ENCODE peak calls at places on chromosomes 11 and 22, in eight cellular contexts. D is heart right ventricle; M is upper lobe of right lung; J is kidney; K is pancreas; C is thoracic aorta; R is CD8-positive, alpha-beta T cell; E is iPS DF 6.9. N is an unnamed sample.

GRCh38 chr22:42160830-42161696 is 30.5 kb upstream of the CYP2D6 start:
- DNase-seq in D (no peak), M (no peak), J (no peak), K (no peak), C (no peak), R (no peak), E (no peak), N (no peak)

GRCh38 chr22:37225481-37225880 is 13.2 kb upstream of the SSTR3 start:
- DNase-seq in D (no peak), M (no peak), J (no peak), K (no peak), C (no peak), R (peak; percentile 35), E (no peak), N (no peak)

GRCh38 chr22:27820896-27821866 is 19.6 kb upstream of the MN1 start:
- DNase-seq in D (no peak), M (no peak), J (no peak), K (no peak), C (no peak), R (no peak), E (no peak), N (no peak)

GRCh38 chr11:133525976-133526375 is 6.3 kb downstream of the OPCML start:
- DNase-seq in D (no peak), M (no peak), J (no peak), K (no peak), C (no peak), R (no peak), E (no peak), N (no peak)

GRCh38 chr11:84922836-84923235 is 704.3 kb downstream of the DLG2 start:
- DNase-seq in D (no peak), M (no peak), J (no peak), K (no peak), C (no peak), R (no peak), E (no peak), N (no peak)

GRCh38 chr11:79160786-79161403 is 279.9 kb downstream of the TENM4 start:
- DNase-seq in D (no peak), M (no peak), J (no peak), K (no peak), C (no peak), R (no peak), E (no peak), N (no peak)

GRCh38 chr11:35856756-35857155 is 87.1 kb upstream of the LDLRAD3 start:
- DNase-seq in D (no peak), M (no peak), J (no peak), K (no peak), C (no peak), R (no peak), E (no peak), N (no peak)

GRCh38 chr11:37353192-37353591 is 755.2 kb upstream of the RAG2 start:
- DNase-seq in D (no peak), M (no peak), J (no peak), K (no peak), C (no peak), R (no peak), E (no peak), N (no peak)

GRCh38 chr11:128098840-128099239 is 488.5 kb downstream of the ETS1 start:
- DNase-seq in D (no peak), M (no peak), J (no peak), K (no peak), C (no peak), R (no peak), E (no peak), N (no peak)

GRCh38 chr11:75245356-75246005 is 4.9 kb downstream of the TPBGL start:
- DNase-seq in D (no peak), M (peak; percentile 52), J (peak; percentile 11), K (no peak), C (no peak), R (no peak), E (no peak), N (peak; percentile 4)

GRCh38 chr22:31346255-31346732 is at the start of gene PATZ1:
- DNase-seq in D (peak; percentile 87), M (peak; percentile 87), J (peak; percentile 90), K (peak; percentile 80), C (no peak), R (peak; percentile 93), E (no peak), N (peak; percentile 86)

GRCh38 chr11:115616941-115617340 is 112.7 kb upstream of the CADM1 start:
- DNase-seq in D (peak; percentile 42), M (no peak), J (peak; percentile 94), K (peak; percentile 20), C (no peak), R (no peak), E (no peak), N (peak; percentile 45)

GRCh38 chr11:95256204-95256819 is 25.3 kb upstream of the SESN3 start:
- DNase-seq in D (no peak), M (no peak), J (no peak), K (no peak), C (no peak), R (no peak), E (no peak), N (no peak)

GRCh38 chr11:80441821-80442220 is 1001.0 kb upstream of the TENM4 start:
- DNase-seq in D (no peak), M (no peak), J (no peak), K (no peak), C (no peak), R (no peak), E (no peak), N (no peak)

GRCh38 chr22:26174280-26174679 is 5.0 kb downstream of the SEZ6L start:
- DNase-seq in D (no peak), M (no peak), J (no peak), K (no peak), C (no peak), R (no peak), E (no peak), N (peak; percentile 59)

GRCh38 chr22:32329202-32329645 is 28.4 kb upstream of the RFPL3 start:
- DNase-seq in D (no peak), M (peak; percentile 13), J (no peak), K (no peak), C (no peak), R (no peak), E (no peak), N (no peak)

GRCh38 chr11:35393093-35393492 is 26.3 kb downstream of the SLC1A2 start:
- DNase-seq in D (no peak), M (no peak), J (no peak), K (no peak), C (no peak), R (no peak), E (no peak), N (peak; percentile 29)

DNA sequence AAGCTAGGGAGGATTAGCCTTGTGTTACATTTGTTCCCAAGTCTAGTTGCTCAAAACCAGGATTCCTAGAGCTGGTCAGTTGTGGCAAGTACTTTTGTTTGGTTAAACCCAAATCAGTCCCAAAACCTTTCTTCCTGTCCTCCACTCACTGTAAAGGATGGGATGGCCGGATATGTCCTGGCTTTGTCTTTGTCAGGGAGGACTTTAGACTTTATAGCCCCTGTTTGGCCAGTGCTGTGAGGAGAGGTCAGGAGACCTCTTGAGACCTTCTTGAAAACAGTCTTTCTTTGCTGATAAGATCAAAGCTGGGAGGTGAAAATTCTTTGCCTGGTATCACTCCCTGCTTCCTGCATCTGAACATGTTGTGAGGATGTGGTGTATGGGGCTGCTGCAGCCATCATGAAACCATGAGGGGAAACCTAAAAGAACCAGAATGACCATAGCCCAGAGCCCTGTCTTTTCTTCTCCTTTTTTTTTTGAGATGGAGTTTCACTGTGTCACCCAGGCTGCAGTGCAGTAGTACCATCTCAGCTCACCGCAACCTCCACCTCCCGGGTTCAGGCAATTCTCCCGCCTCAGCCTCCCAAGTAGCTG is 43.6 kb upstream of the FTH1 start:
- DNase-seq in D (no peak), M (no peak), J (no peak), K (no peak), C (no peak), R (no peak), E (no peak), N (no peak)
- H3K4me1 ChIP-seq in D (no peaks in the 10 kb centered on the region), M (no peaks in the 10 kb centered on the region), J (no peaks in the 10 kb centered on the region), K (no peaks in the 10 kb centered on the region), C (no peaks in the 10 kb centered on the region), R (no peaks in the 10 kb centered on the region), E (no peaks in the 10 kb centered on the region), N (no peaks in the 10 kb centered on the region)

DNA sequence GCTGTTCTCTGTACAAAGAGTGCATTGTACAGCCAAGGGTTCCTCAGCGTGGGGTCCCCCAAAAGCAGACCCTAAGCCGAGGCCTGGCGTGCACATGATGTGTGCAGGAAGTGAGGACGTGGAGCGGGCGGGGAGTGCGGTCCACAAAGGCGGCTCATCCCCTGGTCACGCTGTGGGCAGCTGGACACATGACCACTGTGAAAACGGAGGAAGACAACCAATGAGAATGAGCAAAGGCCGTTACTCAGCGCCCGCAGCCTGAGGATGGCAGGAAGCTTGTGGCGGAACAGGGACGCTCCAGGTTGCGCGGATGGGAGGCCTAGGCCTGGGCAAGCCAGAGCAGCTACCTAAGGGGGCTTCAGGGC is 1263.7 kb downstream of the BRD1 start:
- DNase-seq in D (no peak), M (no peak), J (peak; percentile 53), K (no peak), C (no peak), R (no peak), E (no peak), N (no peak)
- H3K4me1 ChIP-seq in D (no peaks in the 10 kb centered on the region), M (no peaks in the 10 kb centered on the region), J (no peaks in the 10 kb centered on the region), K (no peaks in the 10 kb centered on the region), C (no peaks in the 10 kb centered on the region), R (no peaks in the 10 kb centered on the region), E (no peaks in the 10 kb centered on the region), N (no peaks in the 10 kb centered on the region)

GRCh38 chr11:102685769-102686168 is 19.8 kb downstream of the MMP27 start:
- DNase-seq in D (no peak), M (no peak), J (no peak), K (no peak), C (no peak), R (no peak), E (no peak), N (no peak)
- H3K4me1 ChIP-seq in D (no peaks in the 10 kb centered on the region), M (no peaks in the 10 kb centered on the region), J (no peaks in the 10 kb centered on the region), K (no peaks in the 10 kb centered on the region), C (no peaks in the 10 kb centered on the region), R (no peaks in the 10 kb centered on the region), E (no peaks in the 10 kb centered on the region), N (no peaks in the 10 kb centered on the region)

GRCh38 chr22:29314537-29315285 is 786 bp downstream of the RASL10A start:
- DNase-seq in D (no peak), M (peak; percentile 65), J (peak; percentile 74), K (no peak), C (no peak), R (no peak), E (no peak), N (no peak)

GRCh38 chr22:29315286-29316195 is at the start of gene RASL10A:
- DNase-seq in D (no peak), M (peak; percentile 37), J (peak; percentile 84), K (no peak), C (no peak), R (no peak), E (no peak), N (no peak)

GRCh38 chr22:29313126-29314071 is 2.1 kb downstream of the RASL10A start:
- DNase-seq in D (no peak), M (peak; percentile 67), J (peak; percentile 78), K (no peak), C (no peak), R (no peak), E (peak; percentile 79), N (no peak)

GRCh38 chr22:29312218-29313125 is 3.0 kb downstream of the RASL10A start:
- DNase-seq in D (no peak), M (peak; percentile 67), J (peak; percentile 58), K (no peak), C (no peak), R (no peak), E (no peak), N (no peak)

DNA sequence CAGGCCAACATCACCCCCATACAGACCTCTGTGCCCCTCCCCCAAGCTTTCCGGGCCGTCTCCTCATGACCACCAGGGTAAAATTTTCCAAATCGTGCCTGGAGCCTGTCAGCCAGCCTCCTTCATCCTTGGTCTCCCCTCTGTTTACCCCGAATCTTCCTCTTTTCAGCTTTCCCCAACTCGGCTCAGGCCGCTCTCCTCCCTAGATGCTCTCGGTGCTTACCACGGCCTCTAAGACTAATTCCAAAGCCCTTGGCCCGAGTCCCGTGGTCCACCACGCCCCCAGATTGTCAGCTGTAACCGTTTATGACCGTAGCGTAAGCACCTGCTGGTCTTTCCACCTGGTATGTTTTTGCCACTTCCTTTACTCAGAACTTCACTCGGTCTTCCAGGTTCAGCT is 1.4 kb downstream of the RASL10A start:
- DNase-seq in D (no peak), M (no peak), J (peak; percentile 51), K (no peak), C (no peak), R (no peak), E (no peak), N (no peak)
- H3K4me1 ChIP-seq in D (peaks cover 56% of the 10 kb centered on the region), M (peaks cover 48% of the 10 kb centered on the region), J (peaks cover 28% of the 10 kb centered on the region), K (peaks cover 5% of the 10 kb centered on the region), C (peaks cover 58% of the 10 kb centered on the region), R (peaks cover 15% of the 10 kb centered on the region), E (peaks cover 5% of the 10 kb centered on the region), N (peaks cover 7% of the 10 kb centered on the region)

N was measured in BE2C.